ENCODE peak calls at places on chromosomes 1 and 21, in seven cellular contexts. D, M, B, A, X, H and S are unnamed samples.

GRCh38 chr1:147700042-147700711 is 29.9 kb upstream of the ACP6 start:
- DNase-seq in D (peak), M (peak), B (peak), A (no peak), X (peak), H (peak), S (peak)

GRCh38 chr1:100896481-100896982 is 642 bp downstream of the SLC30A7 start:
- DNase-seq in D (peak), M (peak), B (peak), A (no peak), X (peak), H (peak), S (no peak)

GRCh38 chr1:89040315-89040626 is 17.6 kb upstream of the GBP3 start:
- DNase-seq in D (no peak), M (no peak), B (no peak), A (no peak), X (no peak), H (no peak), S (no peak)

GRCh38 chr1:23263380-23263887 is 46.1 kb upstream of the HTR1D start:
- DNase-seq in D (no peak), M (no peak), B (peak), A (no peak), X (no peak), H (no peak), S (no peak)

GRCh38 chr1:75529488-75529887 is 81.4 kb downstream of the SLC44A5 start:
- DNase-seq in D (no peak), M (no peak), B (no peak), A (no peak), X (no peak), H (no peak), S (no peak)

GRCh38 chr1:206011057-206011456 is 7.9 kb upstream of the RAB7B start:
- DNase-seq in D (no peak), M (no peak), B (no peak), A (no peak), X (no peak), H (no peak), S (no peak)

GRCh38 chr1:223819730-223820514 is 25.8 kb downstream of the TP53BP2 start:
- DNase-seq in D (no peak), M (no peak), B (no peak), A (no peak), X (peak), H (peak), S (no peak)

GRCh38 chr1:161209790-161210409 is 5.2 kb upstream of the FCER1G start:
- DNase-seq in D (peak), M (peak), B (peak), A (peak), X (peak), H (peak), S (peak)

GRCh38 chr1:233295775-233296322 is 324 bp upstream of the PCNX2 start:
- DNase-seq in D (no peak), M (no peak), B (no peak), A (no peak), X (peak), H (no peak), S (peak)

GRCh38 chr1:199811163-199811562 is 216.3 kb upstream of the NR5A2 start:
- DNase-seq in D (no peak), M (no peak), B (no peak), A (no peak), X (no peak), H (no peak), S (no peak)

GRCh38 chr1:233482388-233482787 is 131.5 kb upstream of the KCNK1 start:
- DNase-seq in D (no peak), M (no peak), B (no peak), A (no peak), X (no peak), H (no peak), S (no peak)

GRCh38 chr21:37367758-37368535 is 1.4 kb downstream of the DYRK1A start:
- DNase-seq in D (peak), M (peak), B (no peak), A (no peak), X (peak), H (peak), S (peak)

GRCh38 chr1:99680258-99680657 is 34.3 kb downstream of the PALMD start:
- DNase-seq in D (no peak), M (no peak), B (no peak), A (no peak), X (no peak), H (peak), S (no peak)

GRCh38 chr1:176696109-176696508 is 233.1 kb downstream of the PAPPA2 start:
- DNase-seq in D (no peak), M (no peak), B (peak), A (no peak), X (peak), H (peak), S (no peak)

GRCh38 chr1:28642056-28642846 is 616 bp downstream of the TAF12 start:
- DNase-seq in D (no peak), M (no peak), B (no peak), A (no peak), X (no peak), H (no peak), S (no peak)

GRCh38 chr1:184504695-184505338 is 118.0 kb downstream of the C1orf21 start:
- DNase-seq in D (no peak), M (no peak), B (no peak), A (no peak), X (no peak), H (no peak), S (no peak)

GRCh38 chr1:171310661-171311087 is 3.3 kb upstream of the FMO4 start:
- DNase-seq in D (no peak), M (no peak), B (no peak), A (peak), X (no peak), H (no peak), S (no peak)

GRCh38 chr1:165542647-165543046 is 1.2 kb upstream of the LRRC52 start:
- DNase-seq in D (no peak), M (no peak), B (no peak), A (no peak), X (no peak), H (no peak), S (no peak)

GRCh38 chr21:41993744-41994143 is 16.4 kb downstream of the ZBTB21 start:
- DNase-seq in D (no peak), M (no peak), B (no peak), A (no peak), X (peak), H (peak), S (no peak)

GRCh38 chr1:68828013-68828412 is 331.1 kb upstream of the DEPDC1 start:
- DNase-seq in D (no peak), M (no peak), B (no peak), A (no peak), X (no peak), H (no peak), S (no peak)

GRCh38 chr1:54302951-54303843 is 103.0 kb downstream of the SSBP3 start:
- DNase-seq in D (no peak), M (no peak), B (no peak), A (no peak), X (no peak), H (peak), S (no peak)

GRCh38 chr1:65734976-65735375 is 57.7 kb upstream of the PDE4B start:
- DNase-seq in D (no peak), M (no peak), B (no peak), A (no peak), X (no peak), H (no peak), S (no peak)

GRCh38 chr1:53114581-53115400 is 27.6 kb downstream of the SLC1A7 start:
- DNase-seq in D (no peak), M (no peak), B (no peak), A (no peak), X (no peak), H (no peak), S (no peak)

GRCh38 chr1:30410153-30410851 is 313.1 kb downstream of the MATN1 start:
- DNase-seq in D (no peak), M (no peak), B (peak), A (no peak), X (no peak), H (no peak), S (no peak)

GRCh38 chr1:94298861-94299260 is 61.5 kb upstream of the ARHGAP29 start:
- DNase-seq in D (no peak), M (no peak), B (no peak), A (no peak), X (no peak), H (peak), S (no peak)

GRCh38 chr1:6922096-6922931 is 137.1 kb downstream of the CAMTA1 start:
- DNase-seq in D (no peak), M (no peak), B (no peak), A (no peak), X (peak), H (peak), S (no peak)

GRCh38 chr1:38926091-38926490 is 15.5 kb downstream of the RHBDL2 start:
- DNase-seq in D (no peak), M (no peak), B (no peak), A (no peak), X (no peak), H (no peak), S (no peak)

GRCh38 chr1:247007511-247008405 is at the start of gene ZNF695:
- DNase-seq in D (peak), M (peak), B (peak), A (no peak), X (peak), H (peak), S (peak)

GRCh38 chr1:91498035-91498434 is 2.6 kb upstream of the CDC7 start:
- DNase-seq in D (no peak), M (no peak), B (no peak), A (no peak), X (no peak), H (no peak), S (no peak)

GRCh38 chr1:233816348-233816747 is 88.1 kb upstream of the SLC35F3 start:
- DNase-seq in D (no peak), M (no peak), B (no peak), A (no peak), X (no peak), H (no peak), S (no peak)

DNA sequence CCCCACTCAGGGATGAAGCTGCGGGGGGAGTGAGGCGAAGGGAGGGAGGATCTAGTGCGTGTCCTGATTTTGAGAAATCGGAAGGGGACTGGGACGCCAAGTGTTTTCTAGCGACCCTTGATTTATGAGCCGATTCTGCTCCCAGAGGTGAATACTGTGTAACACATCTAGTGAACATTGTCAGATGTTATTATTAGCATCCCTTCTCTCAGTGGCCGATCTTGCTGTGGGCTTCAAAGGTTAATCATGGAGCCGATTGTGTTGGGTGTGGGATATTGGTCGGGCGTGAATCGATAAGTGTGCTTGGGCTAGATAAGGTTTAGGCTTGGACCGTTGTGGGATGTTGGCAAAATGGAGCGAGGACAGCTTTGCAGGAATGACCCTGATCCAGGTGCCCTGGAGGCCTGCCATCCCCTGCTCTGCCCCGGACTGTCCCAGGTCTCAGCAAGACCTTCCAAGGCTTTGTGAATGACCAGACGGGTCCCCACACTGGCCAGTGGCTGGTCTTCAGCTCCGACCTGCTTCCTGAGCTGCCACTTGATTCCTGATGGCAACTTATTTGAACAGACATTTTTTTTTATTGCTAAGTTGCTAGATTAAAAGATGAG is 2.2 kb downstream of the AJAP1 start:
- DNase-seq in D (no peak), M (no peak), B (no peak), A (no peak), X (no peak), H (no peak), S (no peak)
- TF ChIP-seq CTCF in D (no peak), M (no peak), B (peak), A (no peak), X (no peak), H (no peak), S (no peak)

GRCh38 chr1:111006556-111006955 is 42.8 kb upstream of the LRIF1 start:
- DNase-seq in D (no peak), M (no peak), B (no peak), A (no peak), X (no peak), H (no peak), S (no peak)
- TF ChIP-seq CTCF in D (no peak), M (no peak), B (no peak), A (no peak), X (no peak), H (no peak), S (no peak)

GRCh38 chr1:245888809-245889208 is 618.3 kb downstream of the SMYD3 start:
- DNase-seq in D (no peak), M (no peak), B (no peak), A (peak), X (peak), H (peak), S (no peak)
- TF ChIP-seq CTCF in D (peak), M (peak), B (peak), A (peak), X (peak), H (peak), S (peak)

GRCh38 chr21:38881041-38881570 is 75.4 kb downstream of the ETS2 start:
- DNase-seq in D (no peak), M (no peak), B (no peak), A (no peak), X (no peak), H (peak), S (no peak)
- TF ChIP-seq CTCF in D (no peak), M (no peak), B (no peak), A (no peak), X (no peak), H (no peak), S (no peak)